ENCODE peak calls at places on chromosomes 11 and 22, in nine cellular contexts. Q is HFF-Myc, N is breast epithelium, O is Panc1, Z is body of pancreas, J is NB4, K is heart right ventricle, T is NT2/D1, V is AG10803. H is an unnamed sample.

GRCh38 chr22:48694296-48694883 is 1133.3 kb downstream of the BRD1 start:
- DNase-seq in Q (no peak), N (no peak), O (no peak), Z (no peak), J (no peak), K (no peak), T (no peak), V (no peak), H (no peak)

GRCh38 chr22:25120093-25120561 is 79.5 kb upstream of the CRYBB3 start:
- DNase-seq in Q (no peak), N (peak), O (no peak), Z (peak), J (no peak), K (peak), T (no peak), V (no peak), H (peak)

GRCh38 chr11:61091373-61092279 is 10.7 kb upstream of the CD5 start:
- DNase-seq in Q (peak), N (no peak), O (no peak), Z (no peak), J (peak), K (no peak), T (peak), V (peak), H (no peak)

GRCh38 chr11:64153831-64154230 is 12.1 kb downstream of the MACROD1 start:
- DNase-seq in Q (no peak), N (no peak), O (no peak), Z (no peak), J (no peak), K (no peak), T (no peak), V (no peak), H (no peak)

GRCh38 chr11:73167555-73167954 is 25.4 kb upstream of the FCHSD2 start:
- DNase-seq in Q (no peak), N (no peak), O (no peak), Z (no peak), J (no peak), K (peak), T (no peak), V (no peak), H (no peak)

GRCh38 chr11:72069787-72070251 is 10.5 kb downstream of the NUMA1 start:
- DNase-seq in Q (peak), N (peak), O (peak), Z (peak), J (peak), K (peak), T (no peak), V (peak), H (peak)

GRCh38 chr22:31917227-31917921 is 27.0 kb upstream of the YWHAH start:
- DNase-seq in Q (no peak), N (no peak), O (no peak), Z (peak), J (peak), K (peak), T (no peak), V (no peak), H (peak)

GRCh38 chr22:38953577-38954413 is 3.6 kb upstream of the APOBEC3A start:
- DNase-seq in Q (no peak), N (no peak), O (no peak), Z (peak), J (peak), K (no peak), T (no peak), V (peak), H (no peak)

GRCh38 chr11:85685820-85686459 is at the start of gene CCDC89:
- DNase-seq in Q (peak), N (no peak), O (no peak), Z (peak), J (no peak), K (peak), T (no peak), V (peak), H (peak)

GRCh38 chr11:88680806-88681205 is 343.3 kb upstream of the CTSC start:
- DNase-seq in Q (no peak), N (no peak), O (no peak), Z (no peak), J (peak), K (no peak), T (no peak), V (peak), H (no peak)

GRCh38 chr11:58576792-58577440 is 1.3 kb upstream of the LPXN start:
- DNase-seq in Q (no peak), N (no peak), O (peak), Z (no peak), J (peak), K (no peak), T (no peak), V (peak), H (no peak)

GRCh38 chr11:18322818-18323570 is 627 bp downstream of the GTF2H1 start:
- DNase-seq in Q (no peak), N (no peak), O (no peak), Z (no peak), J (peak), K (no peak), T (no peak), V (peak), H (no peak)

GRCh38 chr11:107293677-107294344 is 163.8 kb downstream of the CWF19L2 start:
- DNase-seq in Q (no peak), N (no peak), O (no peak), Z (no peak), J (no peak), K (no peak), T (peak), V (no peak), H (no peak)

GRCh38 chr22:34800265-34800664 is 265.7 kb upstream of the ISX start:
- DNase-seq in Q (no peak), N (no peak), O (no peak), Z (peak), J (no peak), K (peak), T (no peak), V (peak), H (peak)

GRCh38 chr11:107591098-107591445 is at the start of gene ELMOD1:
- DNase-seq in Q (no peak), N (no peak), O (no peak), Z (peak), J (peak), K (peak), T (no peak), V (peak), H (peak)

GRCh38 chr11:95134491-95134890 is 44.8 kb downstream of the ENDOD1 start:
- DNase-seq in Q (peak), N (no peak), O (no peak), Z (no peak), J (no peak), K (no peak), T (no peak), V (peak), H (no peak)

GRCh38 chr11:83521647-83522596 is 235.8 kb upstream of the CCDC90B start:
- DNase-seq in Q (no peak), N (no peak), O (no peak), Z (no peak), J (peak), K (no peak), T (no peak), V (peak), H (peak)

GRCh38 chr11:69238562-69239319 is 55.2 kb upstream of the MYEOV start:
- DNase-seq in Q (no peak), N (peak), O (no peak), Z (no peak), J (no peak), K (peak), T (no peak), V (no peak), H (no peak)

GRCh38 chr11:34323601-34324000 is 34.2 kb downstream of the ABTB2 start:
- DNase-seq in Q (no peak), N (no peak), O (no peak), Z (no peak), J (no peak), K (no peak), T (no peak), V (peak), H (no peak)

GRCh38 chr11:57638005-57638760 is 11.5 kb downstream of the YPEL4 start:
- DNase-seq in Q (peak), N (no peak), O (no peak), Z (peak), J (no peak), K (peak), T (peak), V (peak), H (peak)

GRCh38 chr11:64878494-64879225 is at the start of gene EHD1:
- DNase-seq in Q (peak), N (peak), O (peak), Z (peak), J (peak), K (peak), T (peak), V (peak), H (peak)

GRCh38 chr22:19714320-19715252 is at the start of gene SEPTIN5:
- DNase-seq in Q (no peak), N (no peak), O (no peak), Z (no peak), J (peak), K (no peak), T (no peak), V (no peak), H (no peak)

GRCh38 chr11:79117488-79117887 is 323.3 kb downstream of the TENM4 start:
- DNase-seq in Q (no peak), N (no peak), O (no peak), Z (no peak), J (no peak), K (no peak), T (no peak), V (no peak), H (no peak)

GRCh38 chr11:124656759-124657627 is 16.5 kb downstream of the SIAE start:
- DNase-seq in Q (no peak), N (no peak), O (no peak), Z (no peak), J (no peak), K (no peak), T (no peak), V (no peak), H (peak)

GRCh38 chr11:68090706-68091105 is 30.5 kb downstream of the CHKA start:
- DNase-seq in Q (no peak), N (no peak), O (no peak), Z (peak), J (peak), K (no peak), T (no peak), V (no peak), H (no peak)

GRCh38 chr11:75313457-75314272 is 37.8 kb downstream of the ARRB1 start:
- DNase-seq in Q (peak), N (no peak), O (no peak), Z (no peak), J (no peak), K (peak), T (no peak), V (peak), H (peak)

GRCh38 chr22:30605449-30606110 is 1.4 kb upstream of the TCN2 start:
- DNase-seq in Q (no peak), N (no peak), O (no peak), Z (peak), J (peak), K (peak), T (no peak), V (peak), H (peak)

GRCh38 chr11:64545605-64546004 is 45.4 kb upstream of the SLC22A12 start:
- DNase-seq in Q (peak), N (no peak), O (peak), Z (no peak), J (no peak), K (no peak), T (no peak), V (peak), H (no peak)

GRCh38 chr22:45997077-45997774 is 20.3 kb upstream of the WNT7B start:
- DNase-seq in Q (peak), N (peak), O (no peak), Z (peak), J (peak), K (peak), T (no peak), V (peak), H (peak)

GRCh38 chr11:28697920-28698827 is 590.0 kb downstream of the METTL15 start:
- DNase-seq in Q (no peak), N (no peak), O (no peak), Z (peak), J (peak), K (peak), T (peak), V (peak), H (peak)

GRCh38 chr11:94521684-94522083 is 9.4 kb downstream of the C11orf97 start:
- DNase-seq in Q (no peak), N (no peak), O (no peak), Z (no peak), J (peak), K (no peak), T (no peak), V (peak), H (peak)

GRCh38 chr11:35364101-35364780 is 55.1 kb downstream of the SLC1A2 start:
- DNase-seq in Q (peak), N (peak), O (no peak), Z (peak), J (no peak), K (peak), T (no peak), V (peak), H (no peak)

GRCh38 chr22:48567213-48567975 is 1260.3 kb downstream of the BRD1 start:
- DNase-seq in Q (no peak), N (no peak), O (no peak), Z (no peak), J (peak), K (no peak), T (no peak), V (peak), H (no peak)

GRCh38 chr22:22396741-22397291 is 111.7 kb downstream of the ZNF280B start:
- DNase-seq in Q (no peak), N (no peak), O (no peak), Z (no peak), J (no peak), K (no peak), T (no peak), V (no peak), H (no peak)

DNA sequence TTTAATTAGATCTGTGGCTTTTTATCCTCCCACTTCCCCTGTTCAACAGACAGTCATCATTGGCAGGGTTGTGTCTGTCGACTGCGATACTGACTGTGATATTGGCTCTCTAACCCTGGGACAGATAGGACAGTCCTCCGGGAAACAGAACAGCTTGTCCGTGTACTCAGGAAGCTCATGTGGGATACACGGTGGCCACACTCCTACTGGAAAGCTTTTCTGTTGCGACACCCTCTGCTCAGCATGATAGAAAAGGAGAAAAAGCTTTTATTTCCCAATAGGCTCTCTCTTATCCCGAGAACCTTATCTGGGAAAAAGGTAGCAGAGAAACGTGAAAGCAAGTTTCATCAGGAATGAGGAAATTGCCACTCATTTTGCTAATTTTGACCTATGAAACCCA is 60.4 kb upstream of the HSPA8 start:
- DNase-seq in Q (no peak), N (no peak), O (no peak), Z (peak), J (peak), K (no peak), T (no peak), V (peak), H (no peak)
- H3K4me3 ChIP-seq in Q (no peak), N (no peak), O (no peak), Z (no peak), J (no peak), K (no peak), T (no peak), V (peak), H (no peak)

DNA sequence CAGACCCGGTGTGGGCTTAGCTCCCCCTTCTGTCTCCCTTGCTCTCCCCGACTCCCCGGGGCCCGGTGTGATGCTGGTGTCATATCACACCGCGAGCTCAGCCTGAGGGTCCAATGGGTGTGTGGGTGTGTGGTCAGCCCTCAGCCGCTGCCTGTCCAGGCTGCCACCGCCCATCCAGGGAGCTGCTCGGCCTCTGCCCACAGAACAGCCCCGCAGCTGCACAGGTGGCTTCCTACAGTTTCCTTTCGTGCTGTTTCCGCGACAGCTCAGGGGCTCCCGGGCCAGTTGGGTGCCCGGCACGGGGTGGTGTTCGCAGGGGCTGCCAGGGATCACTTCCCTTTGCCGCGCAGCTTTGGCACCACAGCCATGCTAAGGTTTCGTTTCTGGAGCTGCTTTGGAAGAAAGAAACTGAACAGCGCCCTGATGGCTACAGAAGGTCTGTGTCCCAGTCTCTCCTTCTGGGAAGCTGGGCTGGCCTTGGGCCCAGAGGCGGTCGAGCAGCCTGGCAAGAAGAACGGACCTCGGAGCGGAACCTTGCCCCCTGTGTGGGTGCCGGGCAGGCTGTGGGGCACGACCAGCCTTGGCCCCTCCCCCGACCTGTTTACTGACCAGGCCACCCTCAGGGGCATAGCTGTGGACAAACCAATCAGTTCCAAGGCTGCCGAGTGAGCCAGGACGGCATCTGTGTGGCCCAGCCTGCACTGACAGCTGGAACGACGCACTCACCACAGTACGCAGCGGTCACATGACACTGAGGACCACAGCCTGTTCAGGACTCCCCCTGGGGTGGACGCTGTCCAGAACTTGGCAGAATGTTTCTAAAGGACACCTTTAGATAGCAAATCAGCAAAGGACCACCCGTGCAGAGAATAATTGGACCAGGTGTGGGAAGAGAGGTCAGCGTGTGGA is 7.0 kb downstream of the PIM3 start:
- DNase-seq in Q (no peak), N (peak), O (no peak), Z (peak), J (no peak), K (peak), T (no peak), V (peak), H (peak)
- H3K4me3 ChIP-seq in Q (no peak), N (peak), O (peak), Z (no peak), J (no peak), K (peak), T (no peak), V (no peak), H (peak)

GRCh38 chr11:66883021-66883968 is 26.4 kb downstream of the LRFN4 start:
- DNase-seq in Q (no peak), N (peak), O (peak), Z (peak), J (peak), K (no peak), T (peak), V (peak), H (peak)
- H3K4me3 ChIP-seq in Q (no peak), N (peak), O (peak), Z (no peak), J (no peak), K (no peak), T (no peak), V (no peak), H (peak)

DNA sequence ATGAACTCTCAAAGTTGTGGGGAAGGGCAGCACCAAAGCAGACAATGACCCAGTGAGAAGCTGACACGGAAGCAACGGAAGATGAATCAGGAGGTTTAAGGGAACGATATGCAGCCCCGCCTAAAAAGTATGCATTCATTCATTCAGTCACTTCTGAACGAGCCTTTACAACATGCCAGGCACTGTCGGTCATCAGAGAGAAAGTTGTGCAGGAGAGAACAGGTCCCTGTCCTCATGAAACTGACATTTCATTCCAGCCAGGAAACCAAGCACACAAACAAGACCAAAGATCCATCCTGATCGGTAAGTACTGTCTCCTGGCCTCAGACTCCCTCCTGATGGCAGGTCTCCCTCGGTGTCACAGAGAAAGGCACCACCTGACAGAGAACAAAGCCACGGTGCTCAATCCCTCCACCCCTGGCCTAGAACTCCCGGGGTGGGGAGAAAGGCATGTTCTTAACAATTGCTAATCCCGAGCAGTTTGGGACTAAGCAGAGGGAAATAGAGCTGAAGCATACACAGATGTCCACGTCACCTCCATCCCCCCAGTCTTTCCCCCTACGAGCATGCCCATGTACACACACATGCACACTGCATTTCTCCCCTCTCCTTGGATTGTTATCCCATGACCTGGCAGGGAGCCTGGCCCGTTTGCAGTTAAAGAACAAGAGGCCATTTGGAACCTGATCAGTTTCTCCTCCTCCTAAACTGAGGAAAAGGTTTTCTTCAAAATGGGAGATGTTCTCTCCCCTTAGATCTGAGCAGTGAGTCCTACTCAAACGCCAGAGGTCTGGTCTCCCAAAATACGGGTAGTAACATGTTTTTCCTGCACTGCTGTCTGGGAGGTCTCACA is 49.4 kb downstream of the LRFN4 start:
- DNase-seq in Q (no peak), N (no peak), O (no peak), Z (no peak), J (no peak), K (no peak), T (peak), V (peak), H (no peak)
- H3K4me3 ChIP-seq in Q (no peak), N (no peak), O (no peak), Z (no peak), J (no peak), K (no peak), T (no peak), V (no peak), H (no peak)